ENCODE peak calls at places on chromosomes 4 and X, in four cellular contexts. C, Z, M and F are unnamed samples.

GRCh38 chrX:74521961-74522833 is 92.2 kb downstream of the RLIM start:
- DNase-seq in C (no peak), Z (peak; percentile 28), M (peak; percentile 64), F (no peak)

GRCh38 chr4:7158991-7159390 is 33.3 kb upstream of the SORCS2 start:
- DNase-seq in C (no peak), Z (no peak), M (no peak), F (peak; percentile 14)

GRCh38 chr4:51842167-51842553 is 793 bp upstream of the DCUN1D4 start:
- DNase-seq in C (no peak), Z (no peak), M (peak; percentile 25), F (no peak)

GRCh38 chr4:41361831-41362646 is 105.3 kb downstream of the UCHL1 start:
- DNase-seq in C (no peak), Z (peak; percentile 41), M (no peak), F (peak; percentile 34)

GRCh38 chr4:150938417-150938816 is 76.7 kb downstream of the LRBA start:
- DNase-seq in C (peak; percentile 54), Z (no peak), M (no peak), F (peak; percentile 45)

GRCh38 chr4:79852305-79852730 is 220.7 kb downstream of the ANTXR2 start:
- DNase-seq in C (no peak), Z (peak; percentile 90), M (peak; percentile 81), F (peak; percentile 32)

GRCh38 chr4:113446019-113446418 is 315.5 kb downstream of the CAMK2D start:
- DNase-seq in C (no peak), Z (peak; percentile 64), M (peak; percentile 92), F (no peak)

GRCh38 chrX:69158166-69159040 is 6.8 kb downstream of the PJA1 start:
- DNase-seq in C (no peak), Z (peak; percentile 84), M (peak; percentile 85), F (peak; percentile 49)

DNA sequence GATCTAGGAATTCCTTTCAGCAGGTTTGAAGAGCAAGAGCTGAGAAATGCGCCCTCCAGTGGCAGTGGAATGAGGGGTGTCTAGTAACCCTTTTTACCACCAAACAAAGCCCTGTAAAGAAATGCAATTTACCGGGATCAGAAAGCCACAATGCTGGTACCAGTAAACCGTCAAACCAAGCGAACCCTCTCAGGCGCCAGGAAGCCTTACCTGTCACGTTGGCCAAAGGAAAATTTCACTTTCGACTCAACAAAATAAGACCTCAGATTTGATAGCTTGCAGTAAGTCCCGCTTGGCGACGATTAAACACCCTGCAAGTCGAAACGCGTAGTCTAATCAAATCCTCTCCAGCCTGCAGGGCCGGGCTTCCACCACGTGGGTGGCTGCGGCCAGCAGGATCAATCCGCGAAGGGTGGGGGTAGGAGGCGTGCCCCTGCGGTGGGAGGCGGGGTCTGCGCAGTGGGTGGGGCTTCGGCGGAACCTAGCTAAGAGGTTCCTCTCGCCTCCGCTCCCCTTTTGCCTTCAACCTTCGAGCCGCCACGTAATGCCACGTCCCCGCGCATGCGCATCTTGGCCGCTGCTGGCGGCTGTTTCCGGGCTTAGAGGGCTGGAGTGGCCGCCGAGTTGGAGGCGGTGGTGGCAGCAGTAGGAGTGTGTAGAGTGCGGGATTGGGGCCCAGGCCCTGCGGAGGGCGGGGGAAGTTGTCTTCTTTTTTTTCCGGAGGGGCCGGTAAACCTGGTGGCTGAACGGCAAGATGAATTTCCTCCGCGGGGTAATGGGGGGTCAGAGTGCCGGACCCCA is at the start of gene USO1:
- DNase-seq in C (peak; percentile 99), Z (peak; percentile 99), M (peak; percentile 99), F (peak; percentile 99)
- H4K91ac ChIP-seq in C (no peak within 1 kb of the TSS), Z (peak within 1 kb of the TSS; percentile 94), M (peak within 1 kb of the TSS; percentile 91), F (no peak within 1 kb of the TSS)

DNA sequence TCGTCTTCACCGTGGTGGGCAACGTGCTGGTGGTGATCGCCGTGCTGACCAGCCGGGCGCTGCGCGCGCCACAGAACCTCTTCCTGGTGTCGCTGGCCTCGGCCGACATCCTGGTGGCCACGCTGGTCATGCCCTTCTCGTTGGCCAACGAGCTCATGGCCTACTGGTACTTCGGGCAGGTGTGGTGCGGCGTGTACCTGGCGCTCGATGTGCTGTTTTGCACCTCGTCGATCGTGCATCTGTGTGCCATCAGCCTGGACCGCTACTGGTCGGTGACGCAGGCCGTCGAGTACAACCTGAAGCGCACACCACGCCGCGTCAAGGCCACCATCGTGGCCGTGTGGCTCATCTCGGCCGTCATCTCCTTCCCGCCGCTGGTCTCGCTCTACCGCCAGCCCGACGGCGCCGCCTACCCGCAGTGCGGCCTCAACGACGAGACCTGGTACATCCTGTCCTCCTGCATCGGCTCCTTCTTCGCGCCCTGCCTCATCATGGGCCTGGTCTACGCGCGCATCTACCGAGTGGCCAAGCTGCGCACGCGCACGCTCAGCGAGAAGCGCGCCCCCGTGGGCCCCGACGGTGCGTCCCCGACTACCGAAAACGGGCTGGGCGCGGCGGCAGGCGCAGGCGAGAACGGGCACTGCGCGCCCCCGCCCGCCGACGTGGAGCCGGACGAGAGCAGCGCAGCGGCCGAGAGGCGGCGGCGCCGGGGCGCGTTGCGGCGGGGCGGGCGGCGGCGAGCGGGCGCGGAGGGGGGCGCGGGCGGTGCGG is 791 bp downstream of the ADRA2C start:
- DNase-seq in C (peak; percentile 51), Z (peak; percentile 1), M (no peak), F (peak; percentile 87)
- H4K91ac ChIP-seq in C (no peak overlapping the region), Z (no peak overlapping the region), M (no peak overlapping the region), F (no peak overlapping the region)

GRCh38 chr4:173521474-173522159 is 8.4 kb downstream of the HAND2 start:
- DNase-seq in C (no peak), Z (peak; percentile 50), M (no peak), F (no peak)
- H4K91ac ChIP-seq in C (no peak overlapping the region), Z (peak overlapping the region; percentile 95), M (no peak overlapping the region), F (no peak overlapping the region)

DNA sequence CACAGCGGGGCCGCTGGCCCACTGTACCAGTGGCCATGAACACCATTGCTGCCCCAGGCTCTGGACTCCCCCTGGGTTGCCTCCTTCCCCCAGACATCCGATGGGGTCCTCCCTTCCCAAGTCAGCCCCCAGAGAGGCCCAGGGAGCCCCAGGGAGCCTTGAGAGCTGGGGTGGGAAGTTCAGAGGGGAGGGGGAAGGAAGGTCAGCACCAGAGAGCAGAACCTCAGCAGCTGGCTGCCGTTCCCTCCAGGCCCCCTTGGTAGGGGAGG is 464 bp upstream of the ARHGAP4 start:
- DNase-seq in C (no peak), Z (no peak), M (no peak), F (no peak)
- H4K91ac ChIP-seq in C (no peak overlapping the region), Z (peak overlapping the region; percentile 95), M (peak overlapping the region; percentile 21), F (no peak overlapping the region)

GRCh38 chrX:9848718-9849481 is 62.7 kb downstream of the SHROOM2 start:
- DNase-seq in C (no peak), Z (no peak), M (no peak), F (no peak)

GRCh38 chrX:9847071-9847470 is 60.8 kb downstream of the SHROOM2 start:
- DNase-seq in C (no peak), Z (peak; percentile 87), M (peak; percentile 72), F (no peak)

GRCh38 chrX:9845574-9845948 is 59.3 kb downstream of the SHROOM2 start:
- DNase-seq in C (no peak), Z (peak; percentile 81), M (peak; percentile 29), F (no peak)

GRCh38 chrX:9844936-9845573 is 58.8 kb downstream of the SHROOM2 start:
- DNase-seq in C (no peak), Z (peak; percentile 20), M (no peak), F (no peak)

DNA sequence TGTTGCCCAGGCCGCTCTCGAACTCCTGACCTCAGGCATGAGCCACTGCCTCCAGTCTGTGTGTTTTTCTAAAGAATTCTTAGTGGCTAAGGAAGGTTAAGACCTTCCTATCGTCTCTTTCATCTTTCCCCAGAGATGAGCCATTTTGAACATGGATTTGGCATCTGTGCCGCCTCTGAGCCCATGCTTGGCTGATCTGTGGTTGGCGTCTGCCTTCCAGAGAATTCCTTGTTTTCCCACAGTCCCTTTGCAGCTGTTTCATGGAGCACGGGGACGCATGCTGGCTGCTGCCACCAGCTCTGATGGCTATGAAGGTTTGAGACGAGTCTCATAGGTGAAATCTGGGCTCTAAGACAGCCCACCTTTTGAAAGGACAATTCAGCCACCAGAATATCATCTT is 60.4 kb downstream of the SHROOM2 start:
- DNase-seq in C (no peak), Z (no peak), M (no peak), F (no peak)
- H4K91ac ChIP-seq in C (no peak overlapping the region), Z (no peak overlapping the region), M (peak overlapping the region; percentile 94), F (no peak overlapping the region)

GRCh38 chrX:65720580-65720979 is 53.1 kb downstream of the MSN start:
- DNase-seq in C (no peak), Z (no peak), M (no peak), F (no peak)
- H4K91ac ChIP-seq in C (no peak overlapping the region), Z (no peak overlapping the region), M (no peak overlapping the region), F (no peak overlapping the region)

DNA sequence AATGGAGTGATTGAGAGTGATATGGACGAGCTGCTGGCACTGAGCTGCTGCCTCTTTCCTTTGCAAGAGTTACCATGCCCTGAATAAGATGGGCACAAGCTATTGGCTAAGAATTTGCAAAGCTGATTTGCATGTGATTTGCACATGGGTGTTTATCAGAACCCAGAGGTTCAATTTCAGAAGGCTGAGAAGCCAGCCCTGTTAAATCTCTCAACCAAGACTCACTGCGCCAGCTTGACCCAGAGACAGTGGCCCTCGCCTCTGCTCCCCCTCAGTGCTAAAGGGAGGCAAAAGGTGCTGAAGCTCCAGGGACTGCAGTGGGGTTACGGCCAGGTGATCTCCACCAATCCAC is 701 bp downstream of the ARHGAP4 start:
- DNase-seq in C (no peak), Z (no peak), M (no peak), F (no peak)
- H4K91ac ChIP-seq in C (no peak overlapping the region), Z (no peak overlapping the region), M (no peak overlapping the region), F (no peak overlapping the region)

GRCh38 chrX:150902434-150903109 is 4.1 kb upstream of the CD99L2 start:
- DNase-seq in C (no peak), Z (no peak), M (no peak), F (peak; percentile 96)

GRCh38 chrX:150899191-150899757 is 806 bp upstream of the CD99L2 start:
- DNase-seq in C (no peak), Z (peak; percentile 29), M (peak; percentile 6), F (peak; percentile 58)

GRCh38 chrX:150905293-150905692 is 6.8 kb upstream of the CD99L2 start:
- DNase-seq in C (no peak), Z (no peak), M (no peak), F (no peak)

GRCh38 chrX:150906694-150907093 is 8.2 kb upstream of the CD99L2 start:
- DNase-seq in C (no peak), Z (no peak), M (no peak), F (no peak)

DNA sequence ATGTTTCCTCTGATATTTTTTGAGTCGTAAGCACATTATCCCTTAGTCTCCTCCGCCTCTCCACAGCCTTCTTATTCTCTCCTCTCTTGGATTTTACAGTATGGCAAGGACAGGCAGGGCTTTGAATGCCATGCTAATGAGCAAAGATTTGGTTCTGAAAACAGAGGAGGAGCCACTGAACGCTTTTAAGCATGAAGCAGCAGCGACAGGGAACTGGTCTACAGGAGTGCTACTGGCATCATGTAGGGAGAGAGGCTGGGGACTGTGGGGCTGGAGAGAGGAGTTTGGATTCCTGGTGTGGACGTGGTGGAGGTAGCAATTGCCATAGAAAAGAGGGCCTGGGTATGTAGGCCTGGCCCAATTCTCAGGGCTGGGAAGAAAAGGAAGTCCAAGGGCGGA is 4.6 kb upstream of the CD99L2 start:
- DNase-seq in C (no peak), Z (no peak), M (no peak), F (peak; percentile 64)
- H4K91ac ChIP-seq in C (no peak overlapping the region), Z (no peak overlapping the region), M (no peak overlapping the region), F (peak overlapping the region; percentile 62)